ENCODE peak calls at places on chromosomes 11 and 22, in eight cellular contexts. G is activated CD4-positive, alpha-beta T cell treated with anti-CD3 and anti-CD28 coated beads for 1 hour; U is AG04450; P is stimulated activated CD4-positive, alpha-beta T cell treated with anti-CD3 and anti-CD28 coated beads, Interleukin-4, amount 100 ng/mL, for 4 hours; S is activated CD8-positive, alpha-beta memory T cell treated with anti-CD3 and anti-CD28 coated beads, Interleukin-2, amount 50 U/mL, for 48 hours; K is renal cortical epithelial cell; N is ureter; Q is lower leg skin. V is an unnamed sample.
A peak's percentile ranks its signal among the peaks of the same experiment; 100 is the strongest.

GRCh38 chr11:116955949-116956348 is 118.5 kb upstream of the APOA1 start:
- DNase-seq in S (no peak), Q (no peak), P (no peak), N (no peak), G (no peak), K (no peak), U (no peak), V (no peak)

GRCh38 chr11:121521145-121522042 is 68.6 kb upstream of the SORL1-AS1 start:
- DNase-seq in G (no peak), P (no peak), S (peak; percentile 45), K (peak; percentile 8), Q (no peak), N (no peak), U (no peak), V (no peak)

GRCh38 chr11:115222863-115223530 is 281.2 kb downstream of the CADM1 start:
- DNase-seq in P (no peak), N (no peak), G (no peak), Q (no peak), U (no peak), S (no peak), K (peak; percentile 35), V (no peak)

GRCh38 chr11:68145120-68145866 is 24.1 kb upstream of the CHKA start:
- DNase-seq in N (peak; percentile 63), S (no peak), U (no peak), K (peak; percentile 60), G (no peak), Q (no peak), P (no peak), V (no peak)

GRCh38 chr22:40739723-40740122 is 60.4 kb downstream of the MCHR1 start:
- DNase-seq in Q (no peak), S (no peak), P (no peak), U (no peak), N (no peak), K (no peak), G (no peak), V (no peak)

GRCh38 chr11:34238966-34239365 is 118.8 kb downstream of the ABTB2 start:
- DNase-seq in G (no peak), N (no peak), Q (no peak), S (no peak), K (no peak), P (no peak), U (no peak), V (no peak)

GRCh38 chr11:15208570-15209222 is 94.0 kb downstream of the INSC start:
- DNase-seq in U (peak; percentile 27), P (peak; percentile 66), Q (peak; percentile 33), G (peak; percentile 52), N (peak; percentile 82), K (no peak), S (peak; percentile 90), V (no peak)

GRCh38 chr11:7677071-7677470 is 3.8 kb upstream of the CYB5R2 start:
- DNase-seq in S (no peak), K (peak; percentile 50), Q (no peak), U (no peak), P (no peak), G (no peak), N (peak; percentile 22), V (no peak)

GRCh38 chr11:924406-925157 is 1.1 kb upstream of the AP2A2 start:
- DNase-seq in G (no peak), Q (no peak), S (no peak), K (no peak), P (no peak), U (no peak), N (no peak), V (no peak)

GRCh38 chr22:39522567-39523300 is 2.4 kb downstream of the ATF4 start:
- DNase-seq in S (peak; percentile 79), N (no peak), Q (no peak), U (no peak), P (no peak), K (no peak), G (no peak), V (no peak)

GRCh38 chr11:31022080-31022479 is 347.5 kb downstream of the DCDC1 start:
- DNase-seq in S (no peak), P (no peak), Q (no peak), G (no peak), N (no peak), U (no peak), K (no peak), V (no peak)

GRCh38 chr11:72773291-72773690 is 20.6 kb downstream of the STARD10 start:
- DNase-seq in N (no peak), P (no peak), G (no peak), S (no peak), K (peak; percentile 68), U (peak; percentile 57), Q (no peak), V (no peak)

GRCh38 chr22:29251265-29251664 is 16.5 kb downstream of the RHBDD3 start:
- DNase-seq in N (no peak), Q (no peak), S (no peak), G (no peak), K (no peak), U (no peak), P (no peak), V (no peak)

GRCh38 chr22:46287873-46288751 is 8.6 kb upstream of the GTSE1 start:
- DNase-seq in S (no peak), N (no peak), P (no peak), Q (no peak), G (no peak), U (no peak), K (no peak), V (no peak)

GRCh38 chr11:44595964-44596381 is 30.5 kb downstream of the CD82 start:
- DNase-seq in Q (peak; percentile 41), K (no peak), G (no peak), S (no peak), P (no peak), U (no peak), N (peak; percentile 62), V (no peak)

GRCh38 chr11:61111060-61111435 is 8.8 kb downstream of the CD5 start:
- DNase-seq in U (no peak), G (no peak), P (no peak), S (no peak), N (no peak), K (no peak), Q (no peak), V (no peak)

GRCh38 chr22:29679316-29679715 is 40.5 kb upstream of the CABP7 start:
- DNase-seq in U (no peak), G (no peak), P (no peak), S (no peak), K (no peak), Q (no peak), N (no peak), V (no peak)

GRCh38 chr22:43203471-43203981 is 16.6 kb upstream of the TTLL12 start:
- DNase-seq in Q (no peak), G (no peak), U (no peak), S (no peak), K (no peak), P (no peak), N (no peak), V (no peak)

GRCh38 chr22:31911565-31912401 is 32.6 kb upstream of the YWHAH start:
- DNase-seq in Q (no peak), P (no peak), S (no peak), U (no peak), N (no peak), G (no peak), K (no peak), V (no peak)

GRCh38 chr11:117877120-117877784 is 794 bp upstream of the FXYD6 start:
- DNase-seq in P (no peak), U (no peak), G (no peak), Q (no peak), K (no peak), S (peak; percentile 50), N (no peak), V (no peak)

GRCh38 chr22:32465661-32466060 is 1.4 kb upstream of the BPIFC start:
- DNase-seq in N (no peak), S (no peak), Q (no peak), K (no peak), P (no peak), G (no peak), U (no peak), V (no peak)

V was measured in suprapubic skin.